ENCODE peak calls at places on chromosomes 16 and 17, in ten cellular contexts. M, E, O, T, F, Q, W, Y, D and I are unnamed samples.

GRCh38 chr17:83152745-83153611 is 73.6 kb downstream of the METRNL start:
- DNase-seq in M (no peak), E (no peak), O (no peak), T (no peak), F (peak), Q (no peak), W (no peak), Y (no peak), D (no peak), I (no peak)

GRCh38 chr17:68861602-68862001 is 93.6 kb downstream of the ABCA8 start:
- DNase-seq in M (no peak), E (no peak), O (no peak), T (no peak), F (no peak), Q (peak), W (no peak), Y (no peak), D (no peak), I (no peak)

GRCh38 chr16:87319997-87320491 is 2.9 kb upstream of the C16orf95 start:
- DNase-seq in M (no peak), E (no peak), O (no peak), T (no peak), F (peak), Q (no peak), W (no peak), Y (no peak), D (no peak), I (no peak)

GRCh38 chr17:20263595-20263994 is 203.7 kb downstream of the LGALS9B start:
- DNase-seq in M (peak), E (peak), O (no peak), T (no peak), F (no peak), Q (peak), W (no peak), Y (no peak), D (peak), I (no peak)

GRCh38 chr17:51362818-51363598 is 102.7 kb downstream of the UTP18 start:
- DNase-seq in M (no peak), E (no peak), O (no peak), T (no peak), F (no peak), Q (peak), W (no peak), Y (no peak), D (peak), I (no peak)

GRCh38 chr17:30300803-30301202 is 9.1 kb upstream of the BLMH start:
- DNase-seq in M (no peak), E (no peak), O (no peak), T (no peak), F (no peak), Q (no peak), W (no peak), Y (no peak), D (no peak), I (no peak)

GRCh38 chr16:67504190-67505021 is 21.1 kb upstream of the AGRP start:
- DNase-seq in M (peak), E (no peak), O (no peak), T (no peak), F (peak), Q (no peak), W (no peak), Y (peak), D (no peak), I (peak)

GRCh38 chr17:9805769-9806168 is 14.4 kb upstream of the DHRS7C start:
- DNase-seq in M (no peak), E (no peak), O (no peak), T (no peak), F (no peak), Q (no peak), W (no peak), Y (no peak), D (no peak), I (no peak)

GRCh38 chr17:63376949-63377348 is 69.2 kb downstream of the CYB561 start:
- DNase-seq in M (no peak), E (no peak), O (no peak), T (no peak), F (no peak), Q (no peak), W (no peak), Y (no peak), D (no peak), I (no peak)

GRCh38 chr17:68290955-68291835 is at the start of the genes ARSG and SLC16A6:
- DNase-seq in M (peak), E (no peak), O (peak), T (no peak), F (peak), Q (peak), W (peak), Y (peak), D (peak), I (peak)

GRCh38 chr17:32609085-32609484 is 122.3 kb downstream of the CDK5R1 start:
- DNase-seq in M (peak), E (peak), O (peak), T (no peak), F (peak), Q (no peak), W (no peak), Y (peak), D (peak), I (peak)

GRCh38 chr17:4898927-4899326 is 409 bp upstream of the C17orf107 start:
- DNase-seq in M (no peak), E (no peak), O (no peak), T (no peak), F (peak), Q (no peak), W (no peak), Y (no peak), D (no peak), I (no peak)

GRCh38 chr16:66714659-66715307 is 18.2 kb upstream of the CMTM4 start:
- DNase-seq in M (no peak), E (no peak), O (no peak), T (no peak), F (no peak), Q (no peak), W (no peak), Y (no peak), D (no peak), I (no peak)

GRCh38 chr16:49116873-49117272 is 164.8 kb downstream of the CBLN1 start:
- DNase-seq in M (no peak), E (no peak), O (no peak), T (no peak), F (no peak), Q (no peak), W (no peak), Y (no peak), D (no peak), I (no peak)

GRCh38 chr16:13896543-13897182 is 23.3 kb upstream of the ERCC4 start:
- DNase-seq in M (peak), E (no peak), O (peak), T (no peak), F (no peak), Q (no peak), W (no peak), Y (no peak), D (peak), I (peak)

DNA sequence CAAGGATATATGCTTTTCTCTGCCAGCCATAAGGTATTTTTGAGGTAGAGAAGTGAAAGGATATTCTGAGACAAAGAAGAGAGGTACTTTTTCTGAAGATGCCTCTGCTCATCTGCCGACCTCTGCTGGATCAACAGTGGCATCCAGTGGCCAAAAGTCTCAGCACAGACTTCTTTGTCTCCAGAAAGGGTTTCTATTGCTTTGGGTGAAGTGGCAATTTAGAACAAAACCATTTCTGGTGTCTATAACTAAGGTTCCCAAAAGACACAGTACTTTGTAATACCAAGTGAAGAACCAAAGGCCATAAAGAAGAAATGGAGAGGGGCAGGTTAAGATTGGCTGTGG is 155.2 kb upstream of the C17orf78 start:
- DNase-seq in M (peak), E (no peak), O (no peak), T (no peak), F (no peak), Q (peak), W (peak), Y (peak), D (peak), I (no peak)
- TF ChIP-seq CTCF in M (peak), E (peak), O (no peak), T (peak), F (peak), Q (peak), W (no peak), Y (peak), D (peak), I (peak)

GRCh38 chr16:57535680-57536305 is 578 bp downstream of the CCDC102A start:
- DNase-seq in M (peak), E (peak), O (peak), T (peak), F (peak), Q (peak), W (peak), Y (peak), D (peak), I (peak)
- TF ChIP-seq CTCF in M (no peak), E (no peak), O (peak), T (no peak), F (peak), Q (no peak), W (no peak), Y (peak), D (no peak), I (peak)

DNA sequence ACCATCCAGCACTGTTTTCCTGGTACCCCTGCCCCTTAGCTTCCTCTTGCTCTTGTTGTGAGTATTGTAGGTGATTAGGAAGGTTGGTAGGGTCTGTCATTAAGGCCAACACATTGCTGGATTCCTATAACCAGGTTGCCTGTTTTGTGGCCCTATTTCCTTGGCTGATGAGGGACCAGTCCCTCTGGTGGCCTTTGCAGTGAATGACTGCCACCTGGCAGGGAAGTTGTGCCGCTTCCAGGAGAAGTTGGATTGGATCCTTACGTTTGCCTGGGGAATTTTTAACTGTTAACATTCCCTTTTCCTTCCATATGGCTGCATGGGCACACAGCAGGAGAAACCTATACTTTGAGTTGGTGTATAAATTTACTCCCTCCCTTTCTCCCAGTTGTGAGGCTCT is 32.4 kb downstream of the LCMT1 start:
- DNase-seq in M (peak), E (no peak), O (peak), T (no peak), F (no peak), Q (no peak), W (peak), Y (no peak), D (no peak), I (no peak)
- TF ChIP-seq CTCF in M (peak), E (peak), O (peak), T (no peak), F (peak), Q (peak), W (peak), Y (no peak), D (peak), I (peak)

GRCh38 chr16:63135069-63135468 is 1098.8 kb upstream of the CDH8 start:
- DNase-seq in M (no peak), E (no peak), O (no peak), T (no peak), F (no peak), Q (no peak), W (no peak), Y (no peak), D (no peak), I (no peak)
- TF ChIP-seq CTCF in M (no peak), E (no peak), O (no peak), T (no peak), F (no peak), Q (no peak), W (no peak), Y (no peak), D (no peak), I (no peak)

GRCh38 chr17:75876190-75876937 is 2.0 kb downstream of the TRIM47 start:
- DNase-seq in M (peak), E (no peak), O (peak), T (no peak), F (no peak), Q (peak), W (peak), Y (peak), D (peak), I (peak)
- TF ChIP-seq CTCF in M (peak), E (no peak), O (no peak), T (peak), F (no peak), Q (no peak), W (no peak), Y (peak), D (peak), I (peak)

GRCh38 chr17:45016823-45017222 is 34.6 kb downstream of the DCAKD start:
- DNase-seq in M (peak), E (no peak), O (peak), T (no peak), F (no peak), Q (no peak), W (peak), Y (no peak), D (no peak), I (peak)
- TF ChIP-seq CTCF in M (peak), E (no peak), O (no peak), T (peak), F (no peak), Q (peak), W (peak), Y (peak), D (peak), I (peak)

GRCh38 chr17:45096141-45096540 is 35.0 kb downstream of the NMT1 start:
- DNase-seq in M (peak), E (no peak), O (peak), T (no peak), F (no peak), Q (peak), W (no peak), Y (no peak), D (peak), I (peak)
- TF ChIP-seq CTCF in M (peak), E (peak), O (peak), T (peak), F (peak), Q (peak), W (no peak), Y (peak), D (peak), I (peak)

GRCh38 chr17:49001671-49002070 is 4.5 kb downstream of the IGF2BP1 start:
- DNase-seq in M (no peak), E (no peak), O (no peak), T (no peak), F (no peak), Q (no peak), W (no peak), Y (peak), D (no peak), I (no peak)
- TF ChIP-seq CTCF in M (no peak), E (no peak), O (no peak), T (no peak), F (no peak), Q (no peak), W (no peak), Y (no peak), D (no peak), I (no peak)